ENCODE peak calls at places on chromosomes 13 and 19, in ten cellular contexts. N is stimulated activated CD4-positive, alpha-beta T cell treated with anti-CD3 and anti-CD28 coated beads, Interleukin-1b, Interleukin-23, amount 100 ng/mL, for 48 hours; D is neural progenitor cell; O is amygdala; W is stimulated activated CD8-positive, alpha-beta memory T cell treated with anti-CD3 and anti-CD28 coated beads, Interleukin-2, amount 100 ng/mL, for 48 hours; G is cardiac muscle cell; J is HuH-7.5; F is cardiac septum; I is midbrain; Y is stimulated activated effector memory CD8-positive, alpha-beta T cell treated with anti-CD3 and anti-CD28 coated beads, Interleukin-12 subunit alpha, Interleukin-12 subunit beta, amount 100 ng/mL, for 72 hours. A is an unnamed sample.

GRCh38 chr13:43405457-43405856 is 381.3 kb downstream of the ENOX1 start:
- DNase-seq in N (no peak), D (no peak), O (no peak), W (no peak), G (peak), J (no peak), F (no peak), I (no peak), Y (no peak), A (no peak)

GRCh38 chr19:34350161-34350561 is 14.8 kb upstream of the GPI start:
- DNase-seq in N (peak), D (no peak), O (no peak), W (peak), G (no peak), J (no peak), F (no peak), I (no peak), Y (peak), A (no peak)

GRCh38 chr13:21219044-21219381 is 42.6 kb downstream of the MRPL57 start:
- DNase-seq in N (no peak), D (no peak), O (no peak), W (no peak), G (no peak), J (no peak), F (no peak), I (no peak), Y (peak), A (no peak)

GRCh38 chr13:66345988-66346387 is 884.1 kb downstream of the PCDH9 start:
- DNase-seq in N (no peak), D (no peak), O (no peak), W (no peak), G (peak), J (no peak), F (no peak), I (peak), Y (no peak), A (no peak)

GRCh38 chr19:17751103-17751911 is at the start of gene FCHO1:
- DNase-seq in N (peak), D (no peak), O (peak), W (peak), G (no peak), J (no peak), F (peak), I (no peak), Y (peak), A (no peak)

GRCh38 chr19:843836-844299 is 3.1 kb downstream of the PRTN3 start:
- DNase-seq in N (no peak), D (peak), O (no peak), W (no peak), G (no peak), J (no peak), F (no peak), I (no peak), Y (no peak), A (no peak)

GRCh38 chr19:57342582-57342981 is 8.5 kb upstream of the ZNF304 start:
- DNase-seq in N (no peak), D (no peak), O (no peak), W (no peak), G (no peak), J (no peak), F (no peak), I (no peak), Y (no peak), A (no peak)

GRCh38 chr13:99798756-99799155 is 172.8 kb downstream of the ZIC5 start:
- DNase-seq in N (no peak), D (no peak), O (no peak), W (no peak), G (no peak), J (no peak), F (no peak), I (no peak), Y (no peak), A (no peak)

GRCh38 chr19:16062789-16063188 is 13.5 kb upstream of the TPM4 start:
- DNase-seq in N (peak), D (peak), O (no peak), W (peak), G (peak), J (peak), F (no peak), I (no peak), Y (peak), A (no peak)

GRCh38 chr13:106710267-106710666 is 142.3 kb upstream of the ARGLU1 start:
- DNase-seq in N (no peak), D (no peak), O (no peak), W (no peak), G (peak), J (no peak), F (no peak), I (no peak), Y (no peak), A (no peak)